ENCODE peak calls at places on chromosomes 16 and 17, in four cellular contexts. F, G, H and Z are unnamed samples.

GRCh38 chr16:81174644-81175324 is 63.7 kb upstream of the BCO1 start:
- DNase-seq in F (no peak), G (no peak), H (no peak), Z (peak; percentile 9)

GRCh38 chr17:35315283-35315682 is 58.1 kb downstream of the SLFN11 start:
- DNase-seq in F (no peak), G (peak; percentile 87), H (peak; percentile 71), Z (peak; percentile 86)

GRCh38 chr17:61349350-61349749 is 50.3 kb upstream of the TBX2 start:
- DNase-seq in F (no peak), G (no peak), H (no peak), Z (no peak)

GRCh38 chr16:49838639-49839461 is 17.1 kb downstream of the ZNF423 start:
- DNase-seq in F (no peak), G (no peak), H (no peak), Z (no peak)

GRCh38 chr17:65698381-65699061 is 137.1 kb upstream of the AXIN2 start:
- DNase-seq in F (no peak), G (peak; percentile 91), H (peak; percentile 55), Z (peak; percentile 82)

GRCh38 chr17:28711723-28712036 is at the start of gene PROCA1:
- DNase-seq in F (peak; percentile 81), G (no peak), H (no peak), Z (no peak)

GRCh38 chr16:82031116-82032084 is 3.7 kb upstream of the HSD17B2 start:
- DNase-seq in F (peak; percentile 18), G (peak; percentile 58), H (peak; percentile 44), Z (peak; percentile 50)

GRCh38 chr17:79162012-79162577 is 87.5 kb downstream of the ENGASE start:
- DNase-seq in F (no peak), G (no peak), H (no peak), Z (no peak)

GRCh38 chr16:31875112-31875803 is 1.7 kb downstream of the ZNF267 start:
- DNase-seq in F (no peak), G (peak; percentile 59), H (peak; percentile 26), Z (peak; percentile 32)

GRCh38 chr17:80987941-80988461 is 3.6 kb upstream of the CHMP6 start:
- DNase-seq in F (no peak), G (no peak), H (no peak), Z (no peak)

GRCh38 chr17:4676777-4677176 is 27.2 kb downstream of the PELP1 start:
- DNase-seq in F (no peak), G (no peak), H (no peak), Z (no peak)

GRCh38 chr17:45118691-45119090 is 13.6 kb downstream of the PLCD3 start:
- DNase-seq in F (no peak), G (no peak), H (no peak), Z (no peak)

GRCh38 chr16:78443300-78443604 is 343.8 kb downstream of the WWOX start:
- DNase-seq in F (no peak), G (no peak), H (no peak), Z (no peak)

GRCh38 chr16:75109732-75110243 is 6.8 kb downstream of the LDHD start:
- DNase-seq in F (no peak), G (no peak), H (no peak), Z (no peak)

GRCh38 chr17:65925606-65926307 is 266.2 kb downstream of the CEP112 start:
- DNase-seq in F (no peak), G (no peak), H (no peak), Z (peak; percentile 53)

GRCh38 chr17:5770556-5771270 is 186.4 kb upstream of the NLRP1 start:
- DNase-seq in F (no peak), G (no peak), H (peak; percentile 37), Z (no peak)

GRCh38 chr17:46733837-46734516 is 84.5 kb downstream of the WNT3 start:
- DNase-seq in F (no peak), G (peak; percentile 72), H (no peak), Z (no peak)

GRCh38 chr16:70746040-70746707 is 54.8 kb downstream of the VAC14 start:
- DNase-seq in F (peak; percentile 27), G (peak; percentile 84), H (peak; percentile 36), Z (peak; percentile 73)

GRCh38 chr17:8001976-8002645 is at the start of gene GUCY2D:
- DNase-seq in F (no peak), G (no peak), H (no peak), Z (no peak)

GRCh38 chr16:65524997-65525396 is 403.1 kb upstream of the CDH11 start:
- DNase-seq in F (no peak), G (peak; percentile 100), H (no peak), Z (peak; percentile 98)

GRCh38 chr16:49532243-49532870 is 158.8 kb downstream of the C16orf78 start:
- DNase-seq in F (no peak), G (no peak), H (no peak), Z (no peak)

GRCh38 chr17:75904749-75905521 is at the start of gene MRPL38:
- DNase-seq in F (peak; percentile 94), G (peak; percentile 84), H (peak; percentile 96), Z (peak; percentile 87)

GRCh38 chr16:54374136-54374535 is 87.5 kb upstream of the IRX3 start:
- DNase-seq in F (no peak), G (peak; percentile 37), H (no peak), Z (peak; percentile 12)

GRCh38 chr16:30941600-30942420 is 7.1 kb upstream of the ORAI3 start:
- DNase-seq in F (peak; percentile 89), G (no peak), H (peak; percentile 75), Z (peak; percentile 70)

GRCh38 chr16:15440852-15441251 is 6.5 kb downstream of the BMERB1 start:
- DNase-seq in F (no peak), G (peak; percentile 82), H (peak; percentile 26), Z (peak; percentile 83)

GRCh38 chr16:28136751-28137434 is 73.4 kb upstream of the GSG1L start:
- DNase-seq in F (no peak), G (no peak), H (no peak), Z (no peak)

GRCh38 chr16:85401917-85402766 is 211.0 kb upstream of the GSE1 start:
- DNase-seq in F (no peak), G (no peak), H (no peak), Z (no peak)

GRCh38 chr16:58393138-58393504 is 850 bp downstream of the GINS3 start:
- DNase-seq in F (peak; percentile 21), G (no peak), H (no peak), Z (no peak)

GRCh38 chr16:25896412-25896811 is 204.7 kb downstream of the HS3ST4 start:
- DNase-seq in F (no peak), G (no peak), H (no peak), Z (no peak)

GRCh38 chr17:55622547-55622946 is 100.1 kb downstream of the TMEM100 start:
- DNase-seq in F (no peak), G (no peak), H (no peak), Z (no peak)

GRCh38 chr16:2810651-2811050 is 6.4 kb upstream of the PRSS21 start:
- DNase-seq in F (no peak), G (no peak), H (no peak), Z (no peak)

GRCh38 chr17:34823023-34823422 is 138.2 kb downstream of the CCT6B start:
- DNase-seq in F (no peak), G (no peak), H (no peak), Z (no peak)

DNA sequence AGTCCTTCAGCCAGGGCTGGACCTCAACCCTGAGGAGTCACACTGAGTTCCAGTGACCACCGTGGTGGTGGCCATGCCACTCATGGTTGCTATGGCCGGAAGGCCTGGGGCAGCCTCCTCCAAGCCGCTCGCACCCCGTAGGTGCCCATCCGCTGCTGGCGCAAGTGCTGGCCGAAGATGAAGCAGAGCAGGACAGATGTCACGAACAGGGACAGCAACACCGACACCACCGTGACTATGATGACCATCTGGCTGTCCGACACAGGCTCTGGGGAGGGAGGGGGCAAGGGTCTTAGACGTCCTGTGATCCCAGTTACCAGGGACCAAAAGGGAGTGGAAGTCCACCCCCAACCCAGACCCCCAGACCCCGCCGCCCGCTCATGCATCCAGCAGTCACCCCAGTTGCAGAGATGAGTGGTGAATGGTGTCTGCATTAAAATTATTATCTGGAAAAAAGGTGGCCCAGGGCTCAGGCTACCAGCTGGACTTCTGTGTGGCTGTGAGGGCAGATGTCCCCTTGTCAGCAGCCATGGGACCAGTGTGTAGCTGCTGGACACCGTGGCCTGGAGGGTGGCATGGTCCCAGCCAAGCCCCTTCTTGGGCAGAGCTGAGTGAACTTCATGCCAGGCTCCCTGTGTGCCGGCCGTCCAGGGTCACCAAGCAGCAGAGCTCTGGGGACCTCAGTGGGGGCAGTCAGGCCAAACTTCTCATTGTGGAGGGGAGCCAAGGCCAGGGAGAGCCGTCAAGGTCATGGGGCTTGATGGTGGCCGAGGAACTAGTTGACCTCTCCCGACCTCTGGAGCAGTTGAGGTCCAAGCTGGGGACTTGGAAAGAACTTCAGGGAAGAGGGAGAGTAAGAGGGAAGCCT is 4.7 kb downstream of the PRR29 start:
- DNase-seq in F (peak; percentile 6), G (no peak), H (no peak), Z (no peak)
- H3K27ac ChIP-seq in F (no peak overlapping the region), G (no peak overlapping the region), H (peak overlapping the region; percentile 54), Z (no peak overlapping the region)

GRCh38 chr16:52488837-52489289 is 58.1 kb downstream of the TOX3 start:
- DNase-seq in F (no peak), G (no peak), H (no peak), Z (no peak)

GRCh38 chr16:52489894-52490293 is 57.0 kb downstream of the TOX3 start:
- DNase-seq in F (no peak), G (no peak), H (no peak), Z (no peak)

GRCh38 chr16:52492789-52493357 is 54.1 kb downstream of the TOX3 start:
- DNase-seq in F (no peak), G (no peak), H (no peak), Z (no peak)

GRCh38 chr16:52491216-52491615 is 55.7 kb downstream of the TOX3 start:
- DNase-seq in F (no peak), G (no peak), H (no peak), Z (no peak)

DNA sequence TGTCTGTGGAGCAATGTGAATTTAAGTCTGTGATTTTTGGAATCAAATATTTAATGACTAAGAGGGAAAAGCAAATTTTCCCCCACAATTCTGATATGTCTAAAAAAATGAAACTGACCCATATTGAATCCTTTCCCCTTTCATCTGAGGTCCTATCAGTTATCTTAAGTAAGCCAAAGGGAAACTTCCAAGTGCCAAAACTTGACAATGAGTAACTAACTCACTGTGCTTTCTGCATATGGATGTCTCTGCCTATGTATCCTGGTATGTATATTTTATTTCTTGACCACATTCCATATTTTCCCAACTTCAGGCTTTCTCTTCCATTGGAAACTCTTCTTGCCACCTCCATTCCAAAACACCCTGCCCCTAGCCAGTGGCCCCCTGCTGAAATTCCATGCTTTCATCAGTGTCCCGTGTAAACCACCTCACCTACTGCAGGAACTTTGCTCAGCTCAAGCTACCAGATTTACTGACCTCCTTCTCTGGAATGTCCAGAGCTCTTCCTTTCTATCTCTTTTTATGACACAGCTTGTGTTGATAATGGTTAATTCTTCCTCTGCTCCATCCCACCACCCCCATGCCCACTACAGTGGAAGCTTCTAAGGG is 59.0 kb downstream of the TOX3 start:
- DNase-seq in F (no peak), G (no peak), H (no peak), Z (no peak)
- H3K36me3 ChIP-seq in F (no peaks in the 10 kb centered on the region), G (no peaks in the 10 kb centered on the region), H (no peaks in the 10 kb centered on the region), Z (no peaks in the 10 kb centered on the region)

DNA sequence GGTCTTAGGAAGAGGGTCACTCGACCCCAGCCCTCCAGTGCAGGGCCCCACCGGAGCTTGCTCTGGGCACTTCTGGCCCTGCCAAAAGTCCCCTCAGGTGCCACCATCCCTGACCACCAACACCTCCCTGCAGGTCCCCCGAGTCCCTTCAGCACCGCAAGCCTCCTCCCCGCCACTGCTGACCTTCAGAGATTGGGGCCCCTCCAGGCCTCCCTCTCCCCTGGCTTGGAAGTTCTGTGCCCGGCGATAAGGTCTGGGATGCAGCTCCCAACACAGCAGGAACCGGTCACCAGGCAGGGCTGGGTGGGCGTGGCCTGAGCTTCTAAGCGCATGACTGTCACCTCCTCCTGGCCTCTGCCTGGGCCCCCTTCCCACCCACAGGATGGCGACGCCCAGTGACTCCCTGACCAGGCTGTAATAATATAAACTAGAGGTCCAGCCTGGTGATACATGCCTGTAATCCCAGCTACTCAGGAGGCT is 11.2 kb downstream of the PIEZO1 start:
- DNase-seq in F (peak; percentile 90), G (peak; percentile 52), H (peak; percentile 56), Z (peak; percentile 82)
- H3K27ac ChIP-seq in F (peak overlapping the region; percentile 87), G (peak overlapping the region; percentile 64), H (no peak overlapping the region), Z (peak overlapping the region; percentile 80)

GRCh38 chr17:57324646-57325045 is 68.3 kb downstream of the MSI2 start:
- DNase-seq in F (no peak), G (no peak), H (no peak), Z (no peak)
- H3K36me3 ChIP-seq in F (peaks cover 5% of the 10 kb centered on the region), G (no peaks in the 10 kb centered on the region), H (no peaks in the 10 kb centered on the region), Z (no peaks in the 10 kb centered on the region)